ENCODE peak calls at places on chromosomes 13 and 19, in four cellular contexts. One of them, this sample, is unnamed.
A peak's percentile ranks its signal among the peaks of the same experiment; 100 is the strongest.

GRCh38 chr19:47445527-47445926 is 26.2 kb downstream of the SLC8A2 start:
- DNase-seq in CD8-positive, alpha-beta T cell: no peak
- DNase-seq in natural killer cell: no peak
- DNase-seq in mucosa of descending colon: no peak
- DNase-seq in this sample: no peak

GRCh38 chr13:95182570-95183285 is 118.5 kb downstream of the ABCC4 start:
- DNase-seq in natural killer cell: no peak
- DNase-seq in mucosa of descending colon: no peak
- DNase-seq in CD8-positive, alpha-beta T cell: no peak
- DNase-seq in this sample: no peak

GRCh38 chr13:40170982-40171381 is 495.5 kb downstream of the FOXO1 start:
- DNase-seq in mucosa of descending colon: no peak
- DNase-seq in CD8-positive, alpha-beta T cell: no peak
- DNase-seq in natural killer cell: no peak
- DNase-seq in this sample: no peak

GRCh38 chr13:100423375-100423774 is 165.2 kb downstream of the GGACT start:
- DNase-seq in natural killer cell: no peak
- DNase-seq in mucosa of descending colon: no peak
- DNase-seq in CD8-positive, alpha-beta T cell: no peak
- DNase-seq in this sample: no peak

GRCh38 chr19:29771708-29772415 is 39.9 kb upstream of the CCNE1 start:
- DNase-seq in CD8-positive, alpha-beta T cell: no peak
- DNase-seq in mucosa of descending colon: peak; percentile 56
- DNase-seq in natural killer cell: no peak
- DNase-seq in this sample: peak; percentile 73

GRCh38 chr19:927044-927706 is 1.3 kb downstream of the ARID3A start:
- DNase-seq in natural killer cell: no peak
- DNase-seq in CD8-positive, alpha-beta T cell: no peak
- DNase-seq in mucosa of descending colon: peak; percentile 69
- DNase-seq in this sample: peak; percentile 64

GRCh38 chr19:47040869-47041268 is 7.6 kb downstream of the TMEM160 start:
- DNase-seq in natural killer cell: no peak
- DNase-seq in CD8-positive, alpha-beta T cell: no peak
- DNase-seq in mucosa of descending colon: no peak
- DNase-seq in this sample: no peak

GRCh38 chr13:97257800-97258799 is 36.0 kb downstream of the MBNL2 start:
- DNase-seq in mucosa of descending colon: no peak
- DNase-seq in natural killer cell: no peak
- DNase-seq in CD8-positive, alpha-beta T cell: no peak
- DNase-seq in this sample: peak; percentile 56

GRCh38 chr19:38932425-38933179 is 1.9 kb downstream of the MRPS12 start:
- DNase-seq in mucosa of descending colon: peak; percentile 37
- DNase-seq in natural killer cell: no peak
- DNase-seq in CD8-positive, alpha-beta T cell: peak; percentile 17
- DNase-seq in this sample: no peak

GRCh38 chr13:78409172-78409571 is 194.2 kb downstream of the POU4F1 start:
- DNase-seq in mucosa of descending colon: no peak
- DNase-seq in natural killer cell: no peak
- DNase-seq in CD8-positive, alpha-beta T cell: no peak
- DNase-seq in this sample: no peak

GRCh38 chr19:1483067-1483978 is 4.3 kb upstream of the C19orf25 start:
- DNase-seq in natural killer cell: no peak
- DNase-seq in mucosa of descending colon: peak; percentile 32
- DNase-seq in CD8-positive, alpha-beta T cell: no peak
- DNase-seq in this sample: no peak

GRCh38 chr13:48000559-48001126 is 430 bp downstream of the SUCLA2 start:
- DNase-seq in CD8-positive, alpha-beta T cell: no peak
- DNase-seq in natural killer cell: no peak
- DNase-seq in mucosa of descending colon: no peak
- DNase-seq in this sample: no peak

GRCh38 chr19:10113964-10114650 is 2.6 kb downstream of the P2RY11 start:
- DNase-seq in CD8-positive, alpha-beta T cell: no peak
- DNase-seq in natural killer cell: peak; percentile 43
- DNase-seq in mucosa of descending colon: no peak
- DNase-seq in this sample: no peak

GRCh38 chr13:100301418-100301817 is 212.5 kb downstream of the PCCA start:
- DNase-seq in natural killer cell: no peak
- DNase-seq in CD8-positive, alpha-beta T cell: no peak
- DNase-seq in mucosa of descending colon: no peak
- DNase-seq in this sample: peak; percentile 7

GRCh38 chr13:94351292-94352000 is 128.0 kb downstream of the DCT start:
- DNase-seq in mucosa of descending colon: no peak
- DNase-seq in natural killer cell: no peak
- DNase-seq in CD8-positive, alpha-beta T cell: no peak
- DNase-seq in this sample: no peak

GRCh38 chr19:50562996-50563395 is 5.2 kb downstream of the LRRC4B start:
- DNase-seq in mucosa of descending colon: no peak
- DNase-seq in natural killer cell: no peak
- DNase-seq in CD8-positive, alpha-beta T cell: no peak
- DNase-seq in this sample: no peak

GRCh38 chr13:99007414-99007986 is 29.6 kb upstream of the DOCK9 start:
- DNase-seq in CD8-positive, alpha-beta T cell: no peak
- DNase-seq in natural killer cell: no peak
- DNase-seq in mucosa of descending colon: no peak
- DNase-seq in this sample: no peak

GRCh38 chr13:45472171-45472705 is 7.5 kb downstream of the COG3 start:
- DNase-seq in natural killer cell: no peak
- DNase-seq in mucosa of descending colon: no peak
- DNase-seq in CD8-positive, alpha-beta T cell: no peak
- DNase-seq in this sample: no peak

GRCh38 chr13:42892760-42893159 is 99.3 kb downstream of the EPSTI1 start:
- DNase-seq in CD8-positive, alpha-beta T cell: no peak
- DNase-seq in natural killer cell: no peak
- DNase-seq in mucosa of descending colon: no peak
- DNase-seq in this sample: no peak

GRCh38 chr13:26600345-26600761 is 42.9 kb downstream of the WASF3 start:
- DNase-seq in mucosa of descending colon: no peak
- DNase-seq in CD8-positive, alpha-beta T cell: no peak
- DNase-seq in natural killer cell: no peak
- DNase-seq in this sample: no peak

GRCh38 chr19:18883530-18884304 is 12.2 kb downstream of the CERS1 start:
- DNase-seq in mucosa of descending colon: peak; percentile 73
- DNase-seq in natural killer cell: no peak
- DNase-seq in CD8-positive, alpha-beta T cell: no peak
- DNase-seq in this sample: no peak

GRCh38 chr13:88031980-88032562 is 360.9 kb downstream of the SLITRK5 start:
- DNase-seq in natural killer cell: no peak
- DNase-seq in mucosa of descending colon: no peak
- DNase-seq in CD8-positive, alpha-beta T cell: no peak
- DNase-seq in this sample: no peak

GRCh38 chr19:14248578-14249011 is 42.6 kb upstream of the ADGRL1 start:
- DNase-seq in natural killer cell: peak; percentile 36
- DNase-seq in mucosa of descending colon: peak; percentile 59
- DNase-seq in CD8-positive, alpha-beta T cell: peak; percentile 26
- DNase-seq in this sample: peak; percentile 58

GRCh38 chr13:93686399-93686798 is 459.8 kb downstream of the GPC6 start:
- DNase-seq in CD8-positive, alpha-beta T cell: no peak
- DNase-seq in mucosa of descending colon: no peak
- DNase-seq in natural killer cell: no peak
- DNase-seq in this sample: no peak

GRCh38 chr19:49468746-49469447 is 5.1 kb upstream of the FLT3LG start:
- DNase-seq in CD8-positive, alpha-beta T cell: peak; percentile 76
- DNase-seq in mucosa of descending colon: peak; percentile 59
- DNase-seq in natural killer cell: peak; percentile 81
- DNase-seq in this sample: no peak

GRCh38 chr19:44807162-44807561 is 1.7 kb upstream of the BCAM start:
- DNase-seq in CD8-positive, alpha-beta T cell: no peak
- DNase-seq in natural killer cell: no peak
- DNase-seq in mucosa of descending colon: peak; percentile 77
- DNase-seq in this sample: no peak

GRCh38 chr19:12092065-12092867 is 27.7 kb downstream of the ZNF844 start:
- DNase-seq in CD8-positive, alpha-beta T cell: peak; percentile 15
- DNase-seq in mucosa of descending colon: peak; percentile 81
- DNase-seq in natural killer cell: peak; percentile 45
- DNase-seq in this sample: no peak

GRCh38 chr13:98443329-98443728 is 133.6 kb downstream of the STK24 start:
- DNase-seq in natural killer cell: no peak
- DNase-seq in CD8-positive, alpha-beta T cell: no peak
- DNase-seq in mucosa of descending colon: no peak
- DNase-seq in this sample: no peak

GRCh38 chr19:32691291-32691951 is at the start of gene NUDT19:
- DNase-seq in natural killer cell: peak; percentile 59
- DNase-seq in CD8-positive, alpha-beta T cell: peak; percentile 63
- DNase-seq in mucosa of descending colon: peak; percentile 93
- DNase-seq in this sample: no peak

GRCh38 chr13:83940742-83941141 is 58.5 kb upstream of the SLITRK1 start:
- DNase-seq in CD8-positive, alpha-beta T cell: no peak
- DNase-seq in natural killer cell: no peak
- DNase-seq in mucosa of descending colon: no peak
- DNase-seq in this sample: no peak

GRCh38 chr19:10227215-10227971 is 3.7 kb downstream of the S1PR2 start:
- DNase-seq in natural killer cell: no peak
- DNase-seq in mucosa of descending colon: no peak
- DNase-seq in CD8-positive, alpha-beta T cell: no peak
- DNase-seq in this sample: no peak

GRCh38 chr13:27279506-27279905 is 8.9 kb downstream of the RASL11A start:
- DNase-seq in mucosa of descending colon: no peak
- DNase-seq in CD8-positive, alpha-beta T cell: no peak
- DNase-seq in natural killer cell: no peak
- DNase-seq in this sample: no peak

GRCh38 chr19:19335408-19336158 is 15.0 kb downstream of the MAU2 start:
- DNase-seq in mucosa of descending colon: no peak
- DNase-seq in natural killer cell: no peak
- DNase-seq in CD8-positive, alpha-beta T cell: no peak
- DNase-seq in this sample: no peak

GRCh38 chr19:3358919-3359849 is 7.2 kb upstream of the NFIC start:
- DNase-seq in CD8-positive, alpha-beta T cell: peak; percentile 63
- DNase-seq in mucosa of descending colon: peak; percentile 84
- DNase-seq in natural killer cell: peak; percentile 68
- DNase-seq in this sample: no peak

GRCh38 chr13:113855012-113855921 is 8.6 kb downstream of the GAS6 start:
- DNase-seq in natural killer cell: peak; percentile 13
- DNase-seq in CD8-positive, alpha-beta T cell: no peak
- DNase-seq in mucosa of descending colon: peak; percentile 79
- DNase-seq in this sample: no peak

GRCh38 chr13:84609716-84610115 is 727.4 kb upstream of the SLITRK1 start:
- DNase-seq in CD8-positive, alpha-beta T cell: no peak
- DNase-seq in natural killer cell: no peak
- DNase-seq in mucosa of descending colon: no peak
- DNase-seq in this sample: no peak

GRCh38 chr13:107459430-107459829 is 755.9 kb downstream of the LIG4 start:
- DNase-seq in mucosa of descending colon: no peak
- DNase-seq in CD8-positive, alpha-beta T cell: no peak
- DNase-seq in natural killer cell: no peak
- DNase-seq in this sample: no peak

GRCh38 chr13:74115138-74115537 is 19.1 kb downstream of the KLF12 start:
- DNase-seq in natural killer cell: no peak
- DNase-seq in mucosa of descending colon: no peak
- DNase-seq in CD8-positive, alpha-beta T cell: no peak
- DNase-seq in this sample: no peak

GRCh38 chr19:16337809-16338469 is 13.3 kb downstream of the KLF2 start:
- DNase-seq in natural killer cell: no peak
- DNase-seq in CD8-positive, alpha-beta T cell: no peak
- DNase-seq in mucosa of descending colon: no peak
- DNase-seq in this sample: no peak

GRCh38 chr13:30022256-30022655 is 171.8 kb upstream of the UBL3 start:
- DNase-seq in CD8-positive, alpha-beta T cell: no peak
- DNase-seq in mucosa of descending colon: no peak
- DNase-seq in natural killer cell: no peak
- DNase-seq in this sample: no peak

GRCh38 chr19:4624301-4624700 is 15.0 kb upstream of the TNFAIP8L1 start:
- DNase-seq in mucosa of descending colon: no peak
- DNase-seq in natural killer cell: no peak
- DNase-seq in CD8-positive, alpha-beta T cell: no peak
- DNase-seq in this sample: no peak

GRCh38 chr19:4619668-4620294 is 19.5 kb upstream of the TNFAIP8L1 start:
- DNase-seq in mucosa of descending colon: no peak
- DNase-seq in CD8-positive, alpha-beta T cell: no peak
- DNase-seq in natural killer cell: no peak
- DNase-seq in this sample: no peak

GRCh38 chr19:4620675-4621074 is 18.6 kb upstream of the TNFAIP8L1 start:
- DNase-seq in mucosa of descending colon: no peak
- DNase-seq in natural killer cell: no peak
- DNase-seq in CD8-positive, alpha-beta T cell: no peak
- DNase-seq in this sample: no peak

GRCh38 chr19:4622695-4623421 is 16.5 kb upstream of the TNFAIP8L1 start:
- DNase-seq in mucosa of descending colon: no peak
- DNase-seq in CD8-positive, alpha-beta T cell: no peak
- DNase-seq in natural killer cell: no peak
- DNase-seq in this sample: no peak

GRCh38 chr19:4624733-4625362 is 14.5 kb upstream of the TNFAIP8L1 start:
- DNase-seq in natural killer cell: no peak
- DNase-seq in mucosa of descending colon: no peak
- DNase-seq in CD8-positive, alpha-beta T cell: no peak
- DNase-seq in this sample: no peak
- TF ChIP-seq CTCF in natural killer cell: no peak
- TF ChIP-seq CTCF in mucosa of descending colon: no peak
- TF ChIP-seq CTCF in CD8-positive, alpha-beta T cell: no peak
- TF ChIP-seq CTCF in this sample: no peak

GRCh38 chr19:41321204-41321599 is 11.2 kb downstream of the CCDC97 start:
- DNase-seq in CD8-positive, alpha-beta T cell: no peak
- DNase-seq in natural killer cell: no peak
- DNase-seq in mucosa of descending colon: no peak
- DNase-seq in this sample: no peak
- TF ChIP-seq CTCF in CD8-positive, alpha-beta T cell: no peak
- TF ChIP-seq CTCF in natural killer cell: no peak
- TF ChIP-seq CTCF in mucosa of descending colon: no peak
- TF ChIP-seq CTCF in this sample: no peak

GRCh38 chr19:56317749-56318148 is 3.1 kb upstream of the ZSCAN5A start:
- DNase-seq in natural killer cell: no peak
- DNase-seq in mucosa of descending colon: no peak
- DNase-seq in CD8-positive, alpha-beta T cell: no peak
- DNase-seq in this sample: no peak
- TF ChIP-seq CTCF in natural killer cell: no peak
- TF ChIP-seq CTCF in mucosa of descending colon: no peak
- TF ChIP-seq CTCF in CD8-positive, alpha-beta T cell: no peak
- TF ChIP-seq CTCF in this sample: no peak

GRCh38 chr19:6074709-6075403 is 35.4 kb downstream of the RFX2 start:
- DNase-seq in CD8-positive, alpha-beta T cell: no peak
- DNase-seq in natural killer cell: no peak
- DNase-seq in mucosa of descending colon: no peak
- DNase-seq in this sample: no peak
- TF ChIP-seq CTCF in CD8-positive, alpha-beta T cell: no peak
- TF ChIP-seq CTCF in natural killer cell: no peak
- TF ChIP-seq CTCF in mucosa of descending colon: no peak
- TF ChIP-seq CTCF in this sample: no peak

This sample was measured in endothelial cell.